ENCODE peak calls at places on chromosomes 1 and 21, in four cellular contexts. One of them, this sample, is unnamed.

GRCh38 chr1:157450106-157450505 is 102.2 kb downstream of the FCRL5 start:
- DNase-seq in aorta: no peak
- DNase-seq in PC-3: no peak
- DNase-seq in suprapubic skin: no peak
- DNase-seq in this sample: no peak

GRCh38 chr1:227869851-227870305 is 54.4 kb downstream of the PRSS38 start:
- DNase-seq in aorta: no peak
- DNase-seq in PC-3: no peak
- DNase-seq in suprapubic skin: no peak
- DNase-seq in this sample: no peak

GRCh38 chr1:69451196-69451595 is 116.5 kb upstream of the LRRC7 start:
- DNase-seq in aorta: no peak
- DNase-seq in PC-3: no peak
- DNase-seq in suprapubic skin: no peak
- DNase-seq in this sample: no peak

GRCh38 chr1:109091196-109092193 is 931 bp downstream of the TMEM167B start:
- DNase-seq in aorta: no peak
- DNase-seq in PC-3: no peak
- DNase-seq in suprapubic skin: no peak
- DNase-seq in this sample: no peak

GRCh38 chr1:29398431-29398830 is 162.1 kb downstream of the PTPRU start:
- DNase-seq in aorta: no peak
- DNase-seq in PC-3: peak; percentile 56
- DNase-seq in suprapubic skin: no peak
- DNase-seq in this sample: no peak

GRCh38 chr1:201221201-201221846 is 30.7 kb downstream of the IGFN1 start:
- DNase-seq in aorta: no peak
- DNase-seq in PC-3: no peak
- DNase-seq in suprapubic skin: no peak
- DNase-seq in this sample: no peak

GRCh38 chr21:26079376-26079775 is 91.2 kb downstream of the APP start:
- DNase-seq in aorta: no peak
- DNase-seq in PC-3: peak; percentile 58
- DNase-seq in suprapubic skin: no peak
- DNase-seq in this sample: no peak

GRCh38 chr1:1203561-1204424 is 2.6 kb downstream of the TNFRSF18 start:
- DNase-seq in aorta: peak; percentile 34
- DNase-seq in PC-3: no peak
- DNase-seq in suprapubic skin: no peak
- DNase-seq in this sample: no peak

GRCh38 chr1:2256430-2257244 is 28.5 kb downstream of the SKI start:
- DNase-seq in aorta: no peak
- DNase-seq in PC-3: no peak
- DNase-seq in suprapubic skin: no peak
- DNase-seq in this sample: no peak

GRCh38 chr1:156691665-156692408 is 13.5 kb downstream of the CRABP2 start:
- DNase-seq in aorta: no peak
- DNase-seq in PC-3: peak; percentile 71
- DNase-seq in suprapubic skin: no peak
- DNase-seq in this sample: no peak

GRCh38 chr1:82775402-82776000 is 974.8 kb downstream of the ADGRL2 start:
- DNase-seq in aorta: no peak
- DNase-seq in PC-3: peak; percentile 85
- DNase-seq in suprapubic skin: no peak
- DNase-seq in this sample: peak; percentile 29

GRCh38 chr1:30242722-30243465 is 480.5 kb downstream of the MATN1 start:
- DNase-seq in aorta: no peak
- DNase-seq in PC-3: no peak
- DNase-seq in suprapubic skin: no peak
- DNase-seq in this sample: no peak

GRCh38 chr1:29712275-29712633 is 475.9 kb downstream of the PTPRU start:
- DNase-seq in aorta: no peak
- DNase-seq in PC-3: no peak
- DNase-seq in suprapubic skin: no peak
- DNase-seq in this sample: no peak

GRCh38 chr21:31675332-31675731 is 15.8 kb downstream of the SOD1 start:
- DNase-seq in aorta: no peak
- DNase-seq in PC-3: no peak
- DNase-seq in suprapubic skin: no peak
- DNase-seq in this sample: no peak

GRCh38 chr1:235455806-235456205 is 48.4 kb downstream of the B3GALNT2 start:
- DNase-seq in aorta: no peak
- DNase-seq in PC-3: no peak
- DNase-seq in suprapubic skin: no peak
- DNase-seq in this sample: no peak

GRCh38 chr1:193754732-193755427 is 568.5 kb upstream of the B3GALT2 start:
- DNase-seq in aorta: no peak
- DNase-seq in PC-3: peak; percentile 29
- DNase-seq in suprapubic skin: no peak
- DNase-seq in this sample: no peak

GRCh38 chr1:50023292-50024159 is at the start of gene AGBL4:
- DNase-seq in aorta: peak; percentile 64
- DNase-seq in PC-3: peak; percentile 4
- DNase-seq in suprapubic skin: no peak
- DNase-seq in this sample: peak; percentile 23

GRCh38 chr21:43812957-43813730 is 23.8 kb downstream of the RRP1 start:
- DNase-seq in aorta: no peak
- DNase-seq in PC-3: no peak
- DNase-seq in suprapubic skin: no peak
- DNase-seq in this sample: no peak

GRCh38 chr1:152679454-152679853 is 4.4 kb downstream of the LCE2C start:
- DNase-seq in aorta: no peak
- DNase-seq in PC-3: no peak
- DNase-seq in suprapubic skin: no peak
- DNase-seq in this sample: no peak

GRCh38 chr1:7561331-7561921 is 209.7 kb upstream of the VAMP3 start:
- DNase-seq in aorta: no peak
- DNase-seq in PC-3: no peak
- DNase-seq in suprapubic skin: no peak
- DNase-seq in this sample: no peak

GRCh38 chr1:228276361-228276831 is 68.6 kb downstream of the OBSCN start:
- DNase-seq in aorta: peak; percentile 48
- DNase-seq in PC-3: no peak
- DNase-seq in suprapubic skin: peak; percentile 62
- DNase-seq in this sample: no peak

GRCh38 chr1:117611894-117612481 is 6.1 kb downstream of the TENT5C start:
- DNase-seq in aorta: no peak
- DNase-seq in PC-3: no peak
- DNase-seq in suprapubic skin: no peak
- DNase-seq in this sample: no peak

GRCh38 chr1:232767381-232768074 is 37.7 kb upstream of the MAP10 start:
- DNase-seq in aorta: peak; percentile 55
- DNase-seq in PC-3: peak; percentile 94
- DNase-seq in suprapubic skin: no peak
- DNase-seq in this sample: no peak

GRCh38 chr1:162905759-162906158 is 44.8 kb upstream of the CCDC190 start:
- DNase-seq in aorta: no peak
- DNase-seq in PC-3: peak; percentile 92
- DNase-seq in suprapubic skin: no peak
- DNase-seq in this sample: peak; percentile 28

GRCh38 chr1:52423055-52423454 is 18.7 kb downstream of the PRPF38A start:
- DNase-seq in aorta: no peak
- DNase-seq in PC-3: no peak
- DNase-seq in suprapubic skin: no peak
- DNase-seq in this sample: no peak

GRCh38 chr1:51664412-51665240 is 47.7 kb downstream of the OSBPL9 start:
- DNase-seq in aorta: no peak
- DNase-seq in PC-3: no peak
- DNase-seq in suprapubic skin: no peak
- DNase-seq in this sample: no peak

GRCh38 chr1:13583964-13584791 is 546 bp downstream of the PDPN start:
- DNase-seq in aorta: peak; percentile 53
- DNase-seq in PC-3: no peak
- DNase-seq in suprapubic skin: peak; percentile 84
- DNase-seq in this sample: no peak

GRCh38 chr1:84972377-84972987 is 24.4 kb downstream of the MCOLN2 start:
- DNase-seq in aorta: no peak
- DNase-seq in PC-3: no peak
- DNase-seq in suprapubic skin: no peak
- DNase-seq in this sample: no peak

GRCh38 chr1:243508303-243508713 is 252.5 kb downstream of the SDCCAG8 start:
- DNase-seq in aorta: no peak
- DNase-seq in PC-3: no peak
- DNase-seq in suprapubic skin: no peak
- DNase-seq in this sample: no peak

GRCh38 chr1:91622586-91622985 is 121.9 kb downstream of the CDC7 start:
- DNase-seq in aorta: peak; percentile 82
- DNase-seq in PC-3: no peak
- DNase-seq in suprapubic skin: peak; percentile 86
- DNase-seq in this sample: no peak

GRCh38 chr21:44424608-44425306 is 30.6 kb upstream of the LRRC3 start:
- DNase-seq in aorta: peak; percentile 41
- DNase-seq in PC-3: no peak
- DNase-seq in suprapubic skin: peak; percentile 53
- DNase-seq in this sample: no peak

GRCh38 chr1:230097370-230097769 is 30.3 kb downstream of the GALNT2 start:
- DNase-seq in aorta: no peak
- DNase-seq in PC-3: no peak
- DNase-seq in suprapubic skin: no peak
- DNase-seq in this sample: no peak

GRCh38 chr1:230094746-230095145 is 27.7 kb downstream of the GALNT2 start:
- DNase-seq in aorta: no peak
- DNase-seq in PC-3: no peak
- DNase-seq in suprapubic skin: no peak
- DNase-seq in this sample: no peak

GRCh38 chr1:230099435-230099834 is 32.4 kb downstream of the GALNT2 start:
- DNase-seq in aorta: no peak
- DNase-seq in PC-3: no peak
- DNase-seq in suprapubic skin: no peak
- DNase-seq in this sample: no peak

GRCh38 chr1:230091473-230092231 is 24.6 kb downstream of the GALNT2 start:
- DNase-seq in aorta: no peak
- DNase-seq in PC-3: peak; percentile 99
- DNase-seq in suprapubic skin: no peak
- DNase-seq in this sample: no peak

DNA sequence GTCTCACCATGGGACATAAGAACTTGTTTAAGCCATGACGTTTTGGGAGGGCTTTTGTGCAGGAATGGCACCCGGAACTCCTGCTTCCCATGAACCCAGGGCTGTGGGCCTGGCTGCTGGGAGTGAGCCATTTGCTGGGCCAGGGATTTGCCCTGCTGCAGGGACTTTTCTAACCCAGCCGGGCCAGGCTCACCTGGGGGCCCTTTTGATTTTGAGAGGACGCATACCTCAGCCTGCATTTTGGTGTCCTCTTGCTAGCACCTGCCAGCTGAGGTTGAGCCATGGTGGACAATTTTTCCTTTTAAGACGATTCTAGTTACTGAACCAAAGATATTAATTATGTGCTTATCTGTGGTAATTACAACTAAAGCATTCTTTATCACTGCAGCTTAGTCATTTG is 28.9 kb downstream of the GALNT2 start:
- DNase-seq in aorta: no peak
- DNase-seq in PC-3: no peak
- DNase-seq in suprapubic skin: no peak
- DNase-seq in this sample: no peak
- H3K36me3 ChIP-seq in aorta: no peaks in the 10 kb centered on the region
- H3K36me3 ChIP-seq in PC-3: peaks cover 39% of the 10 kb centered on the region
- H3K36me3 ChIP-seq in suprapubic skin: no peaks in the 10 kb centered on the region
- H3K36me3 ChIP-seq in this sample: no peaks in the 10 kb centered on the region

GRCh38 chr1:22801753-22802152 is 91.1 kb downstream of the EPHB2 start:
- DNase-seq in aorta: no peak
- DNase-seq in PC-3: no peak
- DNase-seq in suprapubic skin: no peak
- DNase-seq in this sample: no peak
- H3K4me1 ChIP-seq in aorta: no peaks in the 10 kb centered on the region
- H3K4me1 ChIP-seq in PC-3: peaks cover 16% of the 10 kb centered on the region
- H3K4me1 ChIP-seq in suprapubic skin: peaks cover 9% of the 10 kb centered on the region
- H3K4me1 ChIP-seq in this sample: no peaks in the 10 kb centered on the region

GRCh38 chr1:24190970-24191570 is 4.0 kb upstream of the IFNLR1 start:
- DNase-seq in aorta: no peak
- DNase-seq in PC-3: no peak
- DNase-seq in suprapubic skin: peak; percentile 11
- DNase-seq in this sample: no peak

GRCh38 chr1:24195874-24196273 is 8.8 kb upstream of the IFNLR1 start:
- DNase-seq in aorta: no peak
- DNase-seq in PC-3: no peak
- DNase-seq in suprapubic skin: peak; percentile 18
- DNase-seq in this sample: no peak

GRCh38 chr1:24191860-24192259 is 4.8 kb upstream of the IFNLR1 start:
- DNase-seq in aorta: no peak
- DNase-seq in PC-3: peak; percentile 88
- DNase-seq in suprapubic skin: peak; percentile 2
- DNase-seq in this sample: no peak

GRCh38 chr1:24195146-24195545 is 8.1 kb upstream of the IFNLR1 start:
- DNase-seq in aorta: no peak
- DNase-seq in PC-3: peak; percentile 38
- DNase-seq in suprapubic skin: no peak
- DNase-seq in this sample: no peak

DNA sequence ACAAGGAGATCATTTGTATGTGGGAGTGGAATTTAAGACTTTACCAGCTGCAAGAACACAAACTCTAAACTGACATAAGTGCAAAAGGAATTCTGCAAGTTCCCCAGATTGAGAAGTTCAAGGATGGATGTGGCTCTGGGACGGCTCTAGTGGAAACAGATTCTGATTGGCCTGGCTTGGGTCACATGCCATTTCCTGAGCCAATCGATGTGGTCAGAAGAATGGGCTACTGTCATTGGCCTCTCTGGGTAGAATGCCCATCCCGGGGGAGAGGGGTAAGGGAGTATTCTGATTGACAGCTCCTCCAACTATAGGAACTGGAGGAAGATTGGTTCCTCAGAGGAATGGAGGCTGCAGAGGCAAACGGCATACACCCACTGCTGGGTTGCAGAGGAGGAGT is 6.0 kb upstream of the IFNLR1 start:
- DNase-seq in aorta: no peak
- DNase-seq in PC-3: no peak
- DNase-seq in suprapubic skin: peak; percentile 27
- DNase-seq in this sample: no peak
- H3K36me3 ChIP-seq in aorta: no peaks in the 10 kb centered on the region
- H3K36me3 ChIP-seq in PC-3: no peaks in the 10 kb centered on the region
- H3K36me3 ChIP-seq in suprapubic skin: no peaks in the 10 kb centered on the region
- H3K36me3 ChIP-seq in this sample: no peaks in the 10 kb centered on the region

GRCh38 chr1:198169704-198170103 is 12.9 kb downstream of the NEK7 start:
- DNase-seq in aorta: no peak
- DNase-seq in PC-3: no peak
- DNase-seq in suprapubic skin: no peak
- DNase-seq in this sample: no peak
- H3K4me1 ChIP-seq in aorta: peaks cover 13% of the 10 kb centered on the region
- H3K4me1 ChIP-seq in PC-3: no peaks in the 10 kb centered on the region
- H3K4me1 ChIP-seq in suprapubic skin: peaks cover 44% of the 10 kb centered on the region
- H3K4me1 ChIP-seq in this sample: peaks cover 38% of the 10 kb centered on the region

This sample was measured in Caco-2.